ENCODE peak calls at places on chromosomes 11 and 22, in six cellular contexts. F, B, D, G, O and A are unnamed samples.

GRCh38 chr11:127017482-127017881 is 16.9 kb upstream of the KIRREL3 start:
- DNase-seq in F (no peak), B (no peak), D (peak), G (no peak), O (peak), A (no peak)

GRCh38 chr11:128535468-128536457 is 51.6 kb downstream of the ETS1 start:
- DNase-seq in F (no peak), B (no peak), D (no peak), G (no peak), O (no peak), A (no peak)

GRCh38 chr22:32837803-32838202 is 36.3 kb downstream of the TIMP3 start:
- DNase-seq in F (no peak), B (no peak), D (no peak), G (no peak), O (no peak), A (no peak)

GRCh38 chr11:70464509-70465361 is 66.4 kb downstream of the CTTN start:
- DNase-seq in F (no peak), B (no peak), D (no peak), G (no peak), O (no peak), A (no peak)

GRCh38 chr11:67281552-67282150 is 7.5 kb upstream of the ANKRD13D start:
- DNase-seq in F (peak), B (peak), D (no peak), G (no peak), O (no peak), A (no peak)

GRCh38 chr11:102564110-102564509 is 33.6 kb upstream of the MMP7 start:
- DNase-seq in F (no peak), B (no peak), D (peak), G (no peak), O (peak), A (peak)

GRCh38 chr11:94722735-94723134 is 45.4 kb upstream of the AMOTL1 start:
- DNase-seq in F (no peak), B (no peak), D (no peak), G (no peak), O (no peak), A (no peak)

GRCh38 chr11:47332791-47333525 is 19.5 kb downstream of the MYBPC3 start:
- DNase-seq in F (no peak), B (no peak), D (no peak), G (no peak), O (no peak), A (no peak)

GRCh38 chr11:134994431-134994830 is 582.4 kb upstream of the B3GAT1 start:
- DNase-seq in F (no peak), B (no peak), D (no peak), G (no peak), O (no peak), A (no peak)

GRCh38 chr11:124108158-124108557 is 7.1 kb upstream of the VWA5A start:
- DNase-seq in F (no peak), B (peak), D (no peak), G (no peak), O (no peak), A (no peak)

DNA sequence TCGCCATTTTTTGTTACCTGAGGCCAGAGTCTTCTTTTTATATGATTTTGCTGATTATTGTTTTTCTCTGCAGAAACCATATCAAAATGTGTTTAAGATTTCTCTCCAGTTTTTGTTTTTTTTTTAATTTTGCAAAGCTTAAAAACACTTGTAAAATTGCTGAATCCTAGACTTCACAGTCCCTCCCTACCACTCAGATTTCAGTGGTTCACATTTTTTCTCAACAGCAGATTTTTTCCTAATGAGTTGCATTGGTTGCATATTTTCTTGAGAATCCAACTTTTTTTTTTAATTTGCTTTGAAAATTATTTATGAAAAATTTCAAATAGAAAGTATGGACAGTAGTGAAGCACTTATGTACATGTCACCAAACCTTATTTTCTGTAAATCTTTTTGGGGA is 5.8 kb downstream of the ARL14EP start:
- DNase-seq in F (no peak), B (no peak), D (no peak), G (no peak), O (no peak), A (no peak)
- H3K27ac ChIP-seq in F (no peak), B (no peak), D (no peak), G (no peak), O (no peak), A (no peak)

GRCh38 chr11:111697910-111698309 is 68.3 kb downstream of the PPP2R1B start:
- DNase-seq in F (no peak), B (no peak), D (no peak), G (no peak), O (no peak), A (no peak)

GRCh38 chr11:111693224-111693937 is 72.8 kb downstream of the PPP2R1B start:
- DNase-seq in F (no peak), B (no peak), D (no peak), G (no peak), O (no peak), A (no peak)

GRCh38 chr11:111691731-111692130 is 74.5 kb downstream of the PPP2R1B start:
- DNase-seq in F (no peak), B (no peak), D (no peak), G (no peak), O (no peak), A (no peak)

GRCh38 chr11:111696556-111696955 is 69.6 kb downstream of the PPP2R1B start:
- DNase-seq in F (no peak), B (no peak), D (no peak), G (no peak), O (no peak), A (no peak)

DNA sequence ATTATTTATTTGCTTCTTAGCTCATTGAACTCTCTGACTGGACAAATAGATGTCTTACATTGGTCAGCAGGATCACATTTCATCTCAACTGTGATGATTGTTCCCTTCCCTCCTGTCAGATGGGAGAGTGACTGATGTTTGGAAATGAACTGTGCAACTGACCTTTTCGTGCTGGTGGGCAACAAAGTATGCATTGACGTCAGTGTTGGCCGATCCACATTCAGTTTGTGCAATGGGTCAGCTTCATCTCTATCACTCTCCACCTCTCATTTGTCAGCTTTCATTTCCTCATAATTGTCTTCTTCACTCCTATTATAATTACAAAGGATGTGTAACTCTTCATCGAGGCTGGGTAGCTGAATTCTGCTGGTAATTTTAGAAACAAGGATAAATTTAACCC is 71.3 kb downstream of the PPP2R1B start:
- DNase-seq in F (peak), B (no peak), D (peak), G (no peak), O (no peak), A (no peak)
- H3K27ac ChIP-seq in F (peak), B (peak), D (no peak), G (no peak), O (no peak), A (no peak)

GRCh38 chr11:78170874-78171549 is 17.4 kb downstream of the KCTD21 start:
- DNase-seq in F (no peak), B (no peak), D (no peak), G (no peak), O (no peak), A (no peak)

GRCh38 chr11:78166832-78167469 is 21.5 kb downstream of the KCTD21 start:
- DNase-seq in F (no peak), B (no peak), D (no peak), G (no peak), O (no peak), A (no peak)

GRCh38 chr11:78171951-78172350 is 16.5 kb downstream of the KCTD21 start:
- DNase-seq in F (no peak), B (no peak), D (no peak), G (no peak), O (no peak), A (no peak)

GRCh38 chr11:78170413-78170812 is 18.0 kb downstream of the KCTD21 start:
- DNase-seq in F (no peak), B (no peak), D (no peak), G (no peak), O (no peak), A (no peak)

DNA sequence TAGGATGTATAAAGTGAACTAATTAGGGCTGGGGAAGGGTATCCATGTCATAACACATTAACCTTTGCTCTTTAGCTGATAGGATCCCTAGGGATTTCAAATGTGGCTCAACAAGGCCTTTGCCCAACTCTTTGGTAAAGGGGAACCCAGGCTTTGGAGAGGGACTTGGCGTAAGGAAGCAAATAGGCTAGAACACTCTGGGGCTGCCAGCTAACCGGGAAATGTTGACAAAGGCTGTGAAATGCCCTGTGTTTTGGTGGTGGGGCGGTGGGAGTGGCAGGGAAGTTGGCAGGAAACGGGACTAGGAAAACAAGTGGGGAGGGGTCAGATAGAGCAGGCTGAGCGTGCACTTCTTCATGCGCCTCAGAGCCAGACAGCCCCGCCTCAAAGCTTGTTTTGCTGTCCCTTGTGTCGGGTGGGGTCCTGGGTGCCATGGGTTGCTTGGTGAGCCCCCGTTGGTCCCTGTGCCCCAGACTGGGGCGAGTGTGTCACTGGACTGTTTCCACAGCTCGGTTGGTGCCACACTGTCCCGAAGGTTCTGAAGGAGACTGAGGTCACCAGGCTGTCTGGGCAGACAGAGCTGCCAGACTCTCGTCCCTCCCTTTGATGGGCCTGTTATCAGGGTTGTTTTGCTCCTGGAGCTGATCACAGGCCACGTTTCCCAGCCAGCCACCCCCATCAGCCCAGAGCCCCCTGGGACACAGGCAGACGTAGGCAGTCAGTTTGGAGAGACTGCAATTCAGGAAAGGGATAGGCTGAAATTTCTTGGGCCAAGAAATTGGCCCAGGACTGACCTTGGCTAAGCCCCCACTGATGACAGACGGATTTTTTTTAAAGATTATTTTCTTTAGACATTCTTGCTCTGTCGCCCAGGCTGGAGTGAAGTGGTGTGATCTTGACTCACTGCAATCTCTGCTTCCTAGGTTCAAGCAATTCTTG is 19.6 kb downstream of the KCTD21 start:
- DNase-seq in F (peak), B (peak), D (peak), G (no peak), O (no peak), A (no peak)
- H3K27ac ChIP-seq in F (peak), B (peak), D (peak), G (no peak), O (no peak), A (no peak)

GRCh38 chr22:48643066-48643731 is 1184.5 kb downstream of the BRD1 start:
- DNase-seq in F (no peak), B (no peak), D (no peak), G (no peak), O (no peak), A (no peak)
- H3K27ac ChIP-seq in F (no peak), B (no peak), D (no peak), G (peak), O (no peak), A (no peak)

GRCh38 chr22:29344137-29344536 is 28.6 kb upstream of the RASL10A start:
- DNase-seq in F (peak), B (peak), D (no peak), G (no peak), O (peak), A (peak)

GRCh38 chr22:29343313-29343805 is 27.9 kb upstream of the RASL10A start:
- DNase-seq in F (no peak), B (peak), D (no peak), G (no peak), O (no peak), A (peak)

GRCh38 chr22:29348956-29349355 is 33.5 kb upstream of the RASL10A start:
- DNase-seq in F (no peak), B (no peak), D (no peak), G (no peak), O (no peak), A (peak)

GRCh38 chr22:29345932-29346331 is 30.4 kb upstream of the RASL10A start:
- DNase-seq in F (no peak), B (no peak), D (no peak), G (no peak), O (no peak), A (no peak)

DNA sequence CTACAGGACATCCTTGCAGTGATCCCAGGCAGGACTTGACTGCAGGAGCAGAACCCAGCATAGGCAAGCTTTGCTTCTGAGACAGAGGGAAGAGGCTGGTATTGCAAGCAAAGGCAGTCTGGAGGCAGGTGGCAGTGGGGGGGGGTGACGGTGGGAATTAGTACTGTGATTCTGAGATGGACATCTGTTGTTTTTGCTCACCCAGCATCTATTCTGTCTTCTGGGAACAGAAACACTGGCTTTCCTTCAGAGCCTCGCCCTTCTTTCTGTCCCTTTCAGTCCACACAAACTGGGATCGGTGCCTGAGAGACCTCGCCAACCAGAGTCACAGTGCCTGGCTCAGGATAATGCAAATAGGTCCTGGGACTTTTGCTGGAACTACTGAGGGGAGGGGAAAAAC is 31.2 kb upstream of the RASL10A start:
- DNase-seq in F (no peak), B (no peak), D (no peak), G (peak), O (no peak), A (no peak)
- H3K27ac ChIP-seq in F (peak), B (no peak), D (no peak), G (peak), O (no peak), A (no peak)

DNA sequence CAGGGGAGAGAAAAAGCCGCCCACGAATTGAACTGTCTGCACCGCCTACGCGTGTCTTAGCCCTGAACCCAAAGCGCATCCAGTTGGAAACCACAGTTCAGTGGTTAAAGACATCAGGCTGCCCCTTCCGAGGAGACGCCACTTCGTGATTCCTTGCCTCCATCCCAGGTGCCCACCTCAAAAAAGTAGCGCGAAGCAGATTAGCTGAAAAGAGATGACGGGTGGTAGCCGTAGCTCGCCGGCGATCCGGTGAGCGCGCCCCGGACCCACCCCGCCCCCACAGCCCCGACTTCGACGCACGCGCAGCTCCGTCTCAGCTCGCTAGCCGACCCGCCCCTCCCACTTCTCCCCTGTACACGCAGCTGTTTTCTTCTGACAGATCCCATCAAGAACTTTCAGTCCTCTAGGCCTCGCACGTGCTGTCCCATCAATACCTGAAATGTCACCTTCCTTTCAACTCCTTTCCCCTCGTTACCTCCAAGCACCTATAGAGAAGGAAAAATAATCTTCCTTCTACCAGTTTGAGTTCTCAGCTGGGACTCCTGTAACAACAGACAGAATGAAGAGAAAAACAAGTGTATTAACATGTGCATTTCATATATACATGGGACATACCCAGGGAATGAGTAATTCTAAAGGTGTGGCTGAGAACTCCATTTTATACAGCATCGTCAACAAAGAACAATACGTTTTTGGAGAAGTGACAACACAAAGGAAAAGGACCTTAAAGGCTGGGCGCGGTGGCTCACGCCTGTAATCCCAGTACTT is 49.5 kb downstream of the OR4D9 start:
- DNase-seq in F (peak), B (peak), D (no peak), G (peak), O (peak), A (peak)
- H3K27ac ChIP-seq in F (peak), B (peak), D (peak), G (peak), O (peak), A (peak)